ENCODE peak calls at places on chromosomes 12 and 14, in eight cellular contexts. One of them, this sample, is unnamed.

GRCh38 chr12:129080821-129081220 is 227.5 kb downstream of the GLT1D1 start:
- DNase-seq in psoas muscle: no peak
- DNase-seq in neural progenitor cell: no peak
- DNase-seq in Karpas-422: no peak
- DNase-seq in endothelial cell of umbilical vein: no peak
- DNase-seq in small intestine: no peak
- DNase-seq in heart right ventricle: no peak
- DNase-seq in uterus: no peak
- DNase-seq in this sample: no peak

GRCh38 chr12:65019696-65020095 is 101.4 kb downstream of the WIF1 start:
- DNase-seq in psoas muscle: no peak
- DNase-seq in neural progenitor cell: no peak
- DNase-seq in Karpas-422: no peak
- DNase-seq in endothelial cell of umbilical vein: no peak
- DNase-seq in small intestine: no peak
- DNase-seq in heart right ventricle: no peak
- DNase-seq in uterus: no peak
- DNase-seq in this sample: no peak

GRCh38 chr12:79563021-79563739 is 127.6 kb downstream of the PAWR start:
- DNase-seq in psoas muscle: no peak
- DNase-seq in neural progenitor cell: no peak
- DNase-seq in Karpas-422: no peak
- DNase-seq in endothelial cell of umbilical vein: no peak
- DNase-seq in small intestine: peak
- DNase-seq in heart right ventricle: no peak
- DNase-seq in uterus: no peak
- DNase-seq in this sample: no peak

GRCh38 chr12:93877446-93877845 is 200.3 kb downstream of the CRADD start:
- DNase-seq in psoas muscle: no peak
- DNase-seq in neural progenitor cell: no peak
- DNase-seq in Karpas-422: no peak
- DNase-seq in endothelial cell of umbilical vein: no peak
- DNase-seq in small intestine: no peak
- DNase-seq in heart right ventricle: no peak
- DNase-seq in uterus: no peak
- DNase-seq in this sample: no peak

GRCh38 chr14:58138719-58139482 is 13.1 kb downstream of the ARMH4 start:
- DNase-seq in psoas muscle: no peak
- DNase-seq in neural progenitor cell: no peak
- DNase-seq in Karpas-422: no peak
- DNase-seq in endothelial cell of umbilical vein: no peak
- DNase-seq in small intestine: no peak
- DNase-seq in heart right ventricle: no peak
- DNase-seq in uterus: no peak
- DNase-seq in this sample: no peak

GRCh38 chr12:40248034-40248433 is 23.2 kb downstream of the LRRK2 start:
- DNase-seq in psoas muscle: no peak
- DNase-seq in neural progenitor cell: no peak
- DNase-seq in Karpas-422: no peak
- DNase-seq in endothelial cell of umbilical vein: no peak
- DNase-seq in small intestine: no peak
- DNase-seq in heart right ventricle: no peak
- DNase-seq in uterus: no peak
- DNase-seq in this sample: no peak

GRCh38 chr12:125403145-125403789 is 338.0 kb downstream of the AACS start:
- DNase-seq in psoas muscle: no peak
- DNase-seq in neural progenitor cell: peak
- DNase-seq in Karpas-422: peak
- DNase-seq in endothelial cell of umbilical vein: peak
- DNase-seq in small intestine: peak
- DNase-seq in heart right ventricle: no peak
- DNase-seq in uterus: no peak
- DNase-seq in this sample: no peak

GRCh38 chr14:66493750-66494149 is 7.6 kb downstream of the CCDC196 start:
- DNase-seq in psoas muscle: no peak
- DNase-seq in neural progenitor cell: no peak
- DNase-seq in Karpas-422: no peak
- DNase-seq in endothelial cell of umbilical vein: no peak
- DNase-seq in small intestine: no peak
- DNase-seq in heart right ventricle: no peak
- DNase-seq in uterus: no peak
- DNase-seq in this sample: no peak

GRCh38 chr12:108297895-108298760 is 41.0 kb downstream of the CMKLR1 start:
- DNase-seq in psoas muscle: no peak
- DNase-seq in neural progenitor cell: no peak
- DNase-seq in Karpas-422: no peak
- DNase-seq in endothelial cell of umbilical vein: no peak
- DNase-seq in small intestine: no peak
- DNase-seq in heart right ventricle: no peak
- DNase-seq in uterus: no peak
- DNase-seq in this sample: no peak

GRCh38 chr12:92921877-92922276 is 7.2 kb downstream of the EEA1 start:
- DNase-seq in psoas muscle: no peak
- DNase-seq in neural progenitor cell: no peak
- DNase-seq in Karpas-422: no peak
- DNase-seq in endothelial cell of umbilical vein: no peak
- DNase-seq in small intestine: no peak
- DNase-seq in heart right ventricle: no peak
- DNase-seq in uterus: no peak
- DNase-seq in this sample: no peak

GRCh38 chr14:54048311-54048710 is 91.7 kb upstream of the BMP4 start:
- DNase-seq in psoas muscle: no peak
- DNase-seq in neural progenitor cell: no peak
- DNase-seq in Karpas-422: no peak
- DNase-seq in endothelial cell of umbilical vein: no peak
- DNase-seq in small intestine: no peak
- DNase-seq in heart right ventricle: no peak
- DNase-seq in uterus: no peak
- DNase-seq in this sample: no peak

GRCh38 chr14:91934554-91935285 is 12.8 kb downstream of the FBLN5 start:
- DNase-seq in psoas muscle: no peak
- DNase-seq in neural progenitor cell: no peak
- DNase-seq in Karpas-422: no peak
- DNase-seq in endothelial cell of umbilical vein: no peak
- DNase-seq in small intestine: no peak
- DNase-seq in heart right ventricle: no peak
- DNase-seq in uterus: peak
- DNase-seq in this sample: no peak

GRCh38 chr14:77124345-77125274 is 17.0 kb downstream of the ZDHHC22 start:
- DNase-seq in psoas muscle: peak
- DNase-seq in neural progenitor cell: peak
- DNase-seq in Karpas-422: no peak
- DNase-seq in endothelial cell of umbilical vein: peak
- DNase-seq in small intestine: peak
- DNase-seq in heart right ventricle: peak
- DNase-seq in uterus: no peak
- DNase-seq in this sample: no peak

GRCh38 chr12:3236345-3237153 is 159.4 kb downstream of the TSPAN9 start:
- DNase-seq in psoas muscle: peak
- DNase-seq in neural progenitor cell: peak
- DNase-seq in Karpas-422: peak
- DNase-seq in endothelial cell of umbilical vein: peak
- DNase-seq in small intestine: peak
- DNase-seq in heart right ventricle: no peak
- DNase-seq in uterus: peak
- DNase-seq in this sample: no peak

GRCh38 chr12:127083028-127083949 is 1183.7 kb upstream of the TMEM132C start:
- DNase-seq in psoas muscle: no peak
- DNase-seq in neural progenitor cell: peak
- DNase-seq in Karpas-422: peak
- DNase-seq in endothelial cell of umbilical vein: peak
- DNase-seq in small intestine: peak
- DNase-seq in heart right ventricle: no peak
- DNase-seq in uterus: peak
- DNase-seq in this sample: no peak

GRCh38 chr12:91053951-91054715 is 3.7 kb downstream of the KERA start:
- DNase-seq in psoas muscle: no peak
- DNase-seq in neural progenitor cell: no peak
- DNase-seq in Karpas-422: no peak
- DNase-seq in endothelial cell of umbilical vein: peak
- DNase-seq in small intestine: no peak
- DNase-seq in heart right ventricle: no peak
- DNase-seq in uterus: peak
- DNase-seq in this sample: no peak

GRCh38 chr12:108561852-108562347 is 496 bp upstream of the ISCU start:
- DNase-seq in psoas muscle: no peak
- DNase-seq in neural progenitor cell: peak
- DNase-seq in Karpas-422: peak
- DNase-seq in endothelial cell of umbilical vein: no peak
- DNase-seq in small intestine: no peak
- DNase-seq in heart right ventricle: no peak
- DNase-seq in uterus: no peak
- DNase-seq in this sample: no peak

GRCh38 chr12:75560167-75560566 is 48.8 kb upstream of the KRR1 start:
- DNase-seq in psoas muscle: no peak
- DNase-seq in neural progenitor cell: no peak
- DNase-seq in Karpas-422: peak
- DNase-seq in endothelial cell of umbilical vein: peak
- DNase-seq in small intestine: peak
- DNase-seq in heart right ventricle: no peak
- DNase-seq in uterus: no peak
- DNase-seq in this sample: no peak

GRCh38 chr12:104177336-104177662 is 38.3 kb upstream of the TXNRD1 start:
- DNase-seq in psoas muscle: no peak
- DNase-seq in neural progenitor cell: no peak
- DNase-seq in Karpas-422: no peak
- DNase-seq in endothelial cell of umbilical vein: no peak
- DNase-seq in small intestine: no peak
- DNase-seq in heart right ventricle: no peak
- DNase-seq in uterus: no peak
- DNase-seq in this sample: no peak

GRCh38 chr14:50961606-50962259 is 17.4 kb upstream of the PYGL start:
- DNase-seq in psoas muscle: no peak
- DNase-seq in neural progenitor cell: no peak
- DNase-seq in Karpas-422: no peak
- DNase-seq in endothelial cell of umbilical vein: peak
- DNase-seq in small intestine: no peak
- DNase-seq in heart right ventricle: no peak
- DNase-seq in uterus: peak
- DNase-seq in this sample: peak

GRCh38 chr12:53483225-53483978 is 15.9 kb downstream of the MAP3K12 start:
- DNase-seq in psoas muscle: no peak
- DNase-seq in neural progenitor cell: no peak
- DNase-seq in Karpas-422: peak
- DNase-seq in endothelial cell of umbilical vein: no peak
- DNase-seq in small intestine: peak
- DNase-seq in heart right ventricle: no peak
- DNase-seq in uterus: peak
- DNase-seq in this sample: no peak

GRCh38 chr12:1530592-1531159 is 63.7 kb downstream of the FBXL14 start:
- DNase-seq in psoas muscle: no peak
- DNase-seq in neural progenitor cell: peak
- DNase-seq in Karpas-422: no peak
- DNase-seq in endothelial cell of umbilical vein: no peak
- DNase-seq in small intestine: no peak
- DNase-seq in heart right ventricle: no peak
- DNase-seq in uterus: no peak
- DNase-seq in this sample: no peak

GRCh38 chr14:91300283-91300841 is 55.9 kb upstream of the GPR68 start:
- DNase-seq in psoas muscle: no peak
- DNase-seq in neural progenitor cell: no peak
- DNase-seq in Karpas-422: no peak
- DNase-seq in endothelial cell of umbilical vein: no peak
- DNase-seq in small intestine: no peak
- DNase-seq in heart right ventricle: no peak
- DNase-seq in uterus: no peak
- DNase-seq in this sample: no peak

GRCh38 chr12:52226446-52226845 is 6.6 kb upstream of the KRT7 start:
- DNase-seq in psoas muscle: no peak
- DNase-seq in neural progenitor cell: no peak
- DNase-seq in Karpas-422: no peak
- DNase-seq in endothelial cell of umbilical vein: peak
- DNase-seq in small intestine: no peak
- DNase-seq in heart right ventricle: no peak
- DNase-seq in uterus: no peak
- DNase-seq in this sample: no peak
- H3K27ac ChIP-seq in psoas muscle: no peak
- H3K27ac ChIP-seq in neural progenitor cell: no peak
- H3K27ac ChIP-seq in Karpas-422: no peak
- H3K27ac ChIP-seq in endothelial cell of umbilical vein: no peak
- H3K27ac ChIP-seq in small intestine: no peak
- H3K27ac ChIP-seq in heart right ventricle: no peak
- H3K27ac ChIP-seq in uterus: no peak
- H3K27ac ChIP-seq in this sample: peak

GRCh38 chr12:6405963-6406362 is 22.0 kb downstream of the LTBR start:
- DNase-seq in psoas muscle: no peak
- DNase-seq in neural progenitor cell: no peak
- DNase-seq in Karpas-422: no peak
- DNase-seq in endothelial cell of umbilical vein: no peak
- DNase-seq in small intestine: no peak
- DNase-seq in heart right ventricle: no peak
- DNase-seq in uterus: no peak
- DNase-seq in this sample: no peak
- H3K27ac ChIP-seq in psoas muscle: no peak
- H3K27ac ChIP-seq in neural progenitor cell: no peak
- H3K27ac ChIP-seq in Karpas-422: no peak
- H3K27ac ChIP-seq in endothelial cell of umbilical vein: no peak
- H3K27ac ChIP-seq in small intestine: no peak
- H3K27ac ChIP-seq in heart right ventricle: no peak
- H3K27ac ChIP-seq in uterus: peak
- H3K27ac ChIP-seq in this sample: no peak

GRCh38 chr14:99245541-99246511 is 26.2 kb downstream of the BCL11B start:
- DNase-seq in psoas muscle: no peak
- DNase-seq in neural progenitor cell: peak
- DNase-seq in Karpas-422: no peak
- DNase-seq in endothelial cell of umbilical vein: no peak
- DNase-seq in small intestine: no peak
- DNase-seq in heart right ventricle: no peak
- DNase-seq in uterus: no peak
- DNase-seq in this sample: no peak
- H3K27ac ChIP-seq in psoas muscle: no peak
- H3K27ac ChIP-seq in neural progenitor cell: no peak
- H3K27ac ChIP-seq in Karpas-422: no peak
- H3K27ac ChIP-seq in endothelial cell of umbilical vein: no peak
- H3K27ac ChIP-seq in small intestine: peak
- H3K27ac ChIP-seq in heart right ventricle: no peak
- H3K27ac ChIP-seq in uterus: no peak
- H3K27ac ChIP-seq in this sample: no peak

GRCh38 chr12:117489671-117490070 is 128.2 kb upstream of the NOS1 start:
- DNase-seq in psoas muscle: peak
- DNase-seq in neural progenitor cell: no peak
- DNase-seq in Karpas-422: no peak
- DNase-seq in endothelial cell of umbilical vein: no peak
- DNase-seq in small intestine: no peak
- DNase-seq in heart right ventricle: no peak
- DNase-seq in uterus: no peak
- DNase-seq in this sample: no peak

GRCh38 chr12:117485984-117486839 is 124.8 kb upstream of the NOS1 start:
- DNase-seq in psoas muscle: no peak
- DNase-seq in neural progenitor cell: no peak
- DNase-seq in Karpas-422: no peak
- DNase-seq in endothelial cell of umbilical vein: no peak
- DNase-seq in small intestine: no peak
- DNase-seq in heart right ventricle: no peak
- DNase-seq in uterus: no peak
- DNase-seq in this sample: no peak

GRCh38 chr12:117490130-117490529 is 128.7 kb upstream of the NOS1 start:
- DNase-seq in psoas muscle: no peak
- DNase-seq in neural progenitor cell: no peak
- DNase-seq in Karpas-422: no peak
- DNase-seq in endothelial cell of umbilical vein: no peak
- DNase-seq in small intestine: no peak
- DNase-seq in heart right ventricle: no peak
- DNase-seq in uterus: no peak
- DNase-seq in this sample: no peak

GRCh38 chr12:117484901-117485300 is 123.5 kb upstream of the NOS1 start:
- DNase-seq in psoas muscle: no peak
- DNase-seq in neural progenitor cell: no peak
- DNase-seq in Karpas-422: no peak
- DNase-seq in endothelial cell of umbilical vein: no peak
- DNase-seq in small intestine: no peak
- DNase-seq in heart right ventricle: no peak
- DNase-seq in uterus: no peak
- DNase-seq in this sample: no peak

GRCh38 chr12:117486840-117487659 is 125.6 kb upstream of the NOS1 start:
- DNase-seq in psoas muscle: peak
- DNase-seq in neural progenitor cell: no peak
- DNase-seq in Karpas-422: no peak
- DNase-seq in endothelial cell of umbilical vein: peak
- DNase-seq in small intestine: no peak
- DNase-seq in heart right ventricle: peak
- DNase-seq in uterus: no peak
- DNase-seq in this sample: peak
- H3K27ac ChIP-seq in psoas muscle: peak
- H3K27ac ChIP-seq in neural progenitor cell: no peak
- H3K27ac ChIP-seq in Karpas-422: no peak
- H3K27ac ChIP-seq in endothelial cell of umbilical vein: peak
- H3K27ac ChIP-seq in small intestine: no peak
- H3K27ac ChIP-seq in heart right ventricle: no peak
- H3K27ac ChIP-seq in uterus: no peak
- H3K27ac ChIP-seq in this sample: peak